ENCODE peak calls at places on chromosome 13, in eight cellular contexts. One of them, this sample, is unnamed.

GRCh38 chr13:65913173-65913572 is 1317.0 kb downstream of the PCDH9 start:
- DNase-seq in sigmoid colon: no peak
- DNase-seq in kidney glomerular epithelial cell: peak
- DNase-seq in glutamatergic neuron: no peak
- DNase-seq in left cardiac atrium: no peak
- DNase-seq in thoracic aorta: no peak
- DNase-seq in NCI-H187 treated with DMSO at 0.1 percent for 48 hours: no peak
- DNase-seq in RWPE1: peak
- DNase-seq in this sample: no peak

GRCh38 chr13:48891586-48891985 is 84.1 kb upstream of the FNDC3A start:
- DNase-seq in thoracic aorta: no peak
- DNase-seq in kidney glomerular epithelial cell: peak
- DNase-seq in glutamatergic neuron: no peak
- DNase-seq in RWPE1: peak
- DNase-seq in sigmoid colon: no peak
- DNase-seq in NCI-H187 treated with DMSO at 0.1 percent for 48 hours: no peak
- DNase-seq in left cardiac atrium: no peak
- DNase-seq in this sample: no peak

GRCh38 chr13:107587681-107588080 is 627.7 kb downstream of the LIG4 start:
- DNase-seq in sigmoid colon: no peak
- DNase-seq in glutamatergic neuron: no peak
- DNase-seq in RWPE1: no peak
- DNase-seq in thoracic aorta: no peak
- DNase-seq in NCI-H187 treated with DMSO at 0.1 percent for 48 hours: no peak
- DNase-seq in kidney glomerular epithelial cell: no peak
- DNase-seq in left cardiac atrium: no peak
- DNase-seq in this sample: no peak

GRCh38 chr13:79044415-79044814 is 361.6 kb downstream of the RBM26 start:
- DNase-seq in sigmoid colon: no peak
- DNase-seq in kidney glomerular epithelial cell: no peak
- DNase-seq in left cardiac atrium: no peak
- DNase-seq in thoracic aorta: no peak
- DNase-seq in glutamatergic neuron: no peak
- DNase-seq in NCI-H187 treated with DMSO at 0.1 percent for 48 hours: no peak
- DNase-seq in RWPE1: peak
- DNase-seq in this sample: no peak

GRCh38 chr13:46687810-46688209 is 109.2 kb downstream of the ESD start:
- DNase-seq in sigmoid colon: no peak
- DNase-seq in left cardiac atrium: no peak
- DNase-seq in NCI-H187 treated with DMSO at 0.1 percent for 48 hours: no peak
- DNase-seq in glutamatergic neuron: no peak
- DNase-seq in thoracic aorta: no peak
- DNase-seq in kidney glomerular epithelial cell: peak
- DNase-seq in RWPE1: peak
- DNase-seq in this sample: no peak

GRCh38 chr13:88153353-88153752 is 482.2 kb downstream of the SLITRK5 start:
- DNase-seq in kidney glomerular epithelial cell: no peak
- DNase-seq in NCI-H187 treated with DMSO at 0.1 percent for 48 hours: no peak
- DNase-seq in left cardiac atrium: no peak
- DNase-seq in glutamatergic neuron: no peak
- DNase-seq in sigmoid colon: no peak
- DNase-seq in RWPE1: no peak
- DNase-seq in thoracic aorta: no peak
- DNase-seq in this sample: no peak

GRCh38 chr13:48945626-48946025 is 30.1 kb upstream of the FNDC3A start:
- DNase-seq in kidney glomerular epithelial cell: no peak
- DNase-seq in NCI-H187 treated with DMSO at 0.1 percent for 48 hours: no peak
- DNase-seq in glutamatergic neuron: no peak
- DNase-seq in thoracic aorta: no peak
- DNase-seq in sigmoid colon: no peak
- DNase-seq in RWPE1: no peak
- DNase-seq in left cardiac atrium: no peak
- DNase-seq in this sample: no peak

GRCh38 chr13:91623151-91623550 is 224.7 kb downstream of the GPC5 start:
- DNase-seq in RWPE1: no peak
- DNase-seq in thoracic aorta: no peak
- DNase-seq in kidney glomerular epithelial cell: no peak
- DNase-seq in NCI-H187 treated with DMSO at 0.1 percent for 48 hours: no peak
- DNase-seq in sigmoid colon: no peak
- DNase-seq in glutamatergic neuron: no peak
- DNase-seq in left cardiac atrium: no peak
- DNase-seq in this sample: no peak

GRCh38 chr13:85653681-85654080 is 145.5 kb downstream of the SLITRK6 start:
- DNase-seq in left cardiac atrium: no peak
- DNase-seq in NCI-H187 treated with DMSO at 0.1 percent for 48 hours: no peak
- DNase-seq in RWPE1: no peak
- DNase-seq in kidney glomerular epithelial cell: no peak
- DNase-seq in thoracic aorta: no peak
- DNase-seq in glutamatergic neuron: no peak
- DNase-seq in sigmoid colon: no peak
- DNase-seq in this sample: no peak

GRCh38 chr13:63305641-63306133 is 1890.0 kb upstream of the PCDH20 start:
- DNase-seq in sigmoid colon: no peak
- DNase-seq in glutamatergic neuron: no peak
- DNase-seq in thoracic aorta: no peak
- DNase-seq in left cardiac atrium: no peak
- DNase-seq in NCI-H187 treated with DMSO at 0.1 percent for 48 hours: no peak
- DNase-seq in RWPE1: no peak
- DNase-seq in kidney glomerular epithelial cell: no peak
- DNase-seq in this sample: no peak

GRCh38 chr13:94006271-94006670 is 473.2 kb downstream of the DCT start:
- DNase-seq in sigmoid colon: no peak
- DNase-seq in NCI-H187 treated with DMSO at 0.1 percent for 48 hours: no peak
- DNase-seq in RWPE1: no peak
- DNase-seq in thoracic aorta: no peak
- DNase-seq in glutamatergic neuron: no peak
- DNase-seq in left cardiac atrium: no peak
- DNase-seq in kidney glomerular epithelial cell: no peak
- DNase-seq in this sample: no peak

GRCh38 chr13:34900288-34900739 is 41.8 kb upstream of the NBEA start:
- DNase-seq in thoracic aorta: no peak
- DNase-seq in left cardiac atrium: no peak
- DNase-seq in glutamatergic neuron: no peak
- DNase-seq in NCI-H187 treated with DMSO at 0.1 percent for 48 hours: no peak
- DNase-seq in kidney glomerular epithelial cell: no peak
- DNase-seq in RWPE1: no peak
- DNase-seq in sigmoid colon: no peak
- DNase-seq in this sample: no peak

GRCh38 chr13:100506154-100506553 is 82.4 kb downstream of the GGACT start:
- DNase-seq in RWPE1: no peak
- DNase-seq in sigmoid colon: no peak
- DNase-seq in thoracic aorta: no peak
- DNase-seq in NCI-H187 treated with DMSO at 0.1 percent for 48 hours: no peak
- DNase-seq in kidney glomerular epithelial cell: no peak
- DNase-seq in left cardiac atrium: no peak
- DNase-seq in glutamatergic neuron: no peak
- DNase-seq in this sample: no peak